ENCODE peak calls at places on chromosomes 1 and 21, in ten cellular contexts. G is naive thymus-derived CD8-positive, alpha-beta T cell; H is GM04503; B is GM12892; E is epithelial cell of esophagus; A is HFF-Myc; M is nucleus accumbens; R is cerebellar cortex; J is AG09309; Y is CMK. I is an unnamed sample.

GRCh38 chr1:152014943-152015342 is 21.3 kb upstream of the S100A10 start:
- DNase-seq in G (no peak), H (no peak), B (no peak), E (no peak), A (no peak), M (no peak), R (no peak), J (no peak), Y (no peak), I (no peak)

GRCh38 chr1:211895126-211895759 is 64.7 kb upstream of the LPGAT1 start:
- DNase-seq in G (no peak), H (no peak), B (no peak), E (no peak), A (no peak), M (no peak), R (no peak), J (no peak), Y (no peak), I (no peak)

GRCh38 chr1:26733982-26734381 is 38.2 kb downstream of the ARID1A start:
- DNase-seq in G (no peak), H (peak; percentile 87), B (no peak), E (peak; percentile 54), A (no peak), M (no peak), R (no peak), J (peak; percentile 88), Y (no peak), I (peak; percentile 95)

GRCh38 chr1:109441105-109441504 is 14.9 kb upstream of the PSMA5 start:
- DNase-seq in G (no peak), H (peak; percentile 76), B (no peak), E (no peak), A (peak; percentile 30), M (no peak), R (no peak), J (peak; percentile 45), Y (no peak), I (no peak)

GRCh38 chr1:58718435-58718834 is 18.6 kb upstream of the MYSM1 start:
- DNase-seq in G (no peak), H (no peak), B (no peak), E (peak; percentile 41), A (no peak), M (no peak), R (no peak), J (no peak), Y (no peak), I (no peak)

GRCh38 chr1:238409947-238410346 is 519.2 kb upstream of the ZP4 start:
- DNase-seq in G (no peak), H (peak; percentile 71), B (no peak), E (no peak), A (no peak), M (no peak), R (no peak), J (peak; percentile 97), Y (no peak), I (peak; percentile 94)

GRCh38 chr1:226424228-226425003 is 16.5 kb upstream of the PARP1 start:
- DNase-seq in G (no peak), H (no peak), B (no peak), E (peak; percentile 64), A (no peak), M (no peak), R (peak; percentile 84), J (no peak), Y (no peak), I (peak; percentile 57)

GRCh38 chr1:2989185-2989584 is 32.1 kb upstream of the ACTRT2 start:
- DNase-seq in G (no peak), H (no peak), B (no peak), E (no peak), A (no peak), M (no peak), R (no peak), J (no peak), Y (no peak), I (no peak)

GRCh38 chr1:162316187-162316586 is 60.5 kb downstream of the SPATA46 start:
- DNase-seq in G (no peak), H (no peak), B (no peak), E (no peak), A (no peak), M (no peak), R (no peak), J (no peak), Y (no peak), I (no peak)

GRCh38 chr21:25639922-25640670 is 1.0 kb downstream of the JAM2 start:
- DNase-seq in G (no peak), H (no peak), B (peak; percentile 23), E (no peak), A (no peak), M (peak; percentile 36), R (no peak), J (no peak), Y (no peak), I (no peak)

GRCh38 chr1:25922633-25923567 is 16.7 kb upstream of the STMN1 start:
- DNase-seq in G (peak; percentile 43), H (no peak), B (no peak), E (peak; percentile 20), A (no peak), M (peak; percentile 69), R (peak; percentile 73), J (no peak), Y (no peak), I (no peak)